ENCODE peak calls at places on chromosomes 11 and 22, in eight cellular contexts. O, S, P, W, X, U, R and I are unnamed samples.

GRCh38 chr22:22711532-22711913 is 67.1 kb downstream of the GGTLC2 start:
- DNase-seq in W (no peak), U (peak), P (no peak), X (no peak), R (no peak), S (no peak), O (no peak), I (no peak)

GRCh38 chr11:124837491-124837856 is 27.8 kb upstream of the ROBO3 start:
- DNase-seq in U (peak), O (peak), R (peak), S (peak), P (no peak), X (no peak), W (peak), I (peak)

GRCh38 chr11:69523453-69523852 is 42.0 kb downstream of the LINC01488 start:
- DNase-seq in W (no peak), S (no peak), P (no peak), X (no peak), R (no peak), U (no peak), O (no peak), I (no peak)

GRCh38 chr11:16086229-16086628 is 270.1 kb downstream of the SOX6 start:
- DNase-seq in W (no peak), O (no peak), X (peak), R (no peak), S (no peak), U (no peak), P (no peak), I (no peak)

GRCh38 chr11:13317293-13318080 is 39.9 kb downstream of the BMAL1 start:
- DNase-seq in O (peak), W (peak), S (peak), P (no peak), X (no peak), R (no peak), U (no peak), I (no peak)

GRCh38 chr11:19953909-19954308 is 206.4 kb downstream of the DBX1 start:
- DNase-seq in S (peak), O (peak), U (no peak), P (no peak), X (no peak), W (peak), R (peak), I (peak)

GRCh38 chr11:85431319-85431718 is 195.8 kb downstream of the DLG2 start:
- DNase-seq in S (no peak), P (no peak), O (no peak), W (no peak), U (no peak), R (no peak), X (no peak), I (no peak)

GRCh38 chr11:44886765-44887164 is 63.9 kb downstream of the TP53I11 start:
- DNase-seq in X (no peak), O (peak), U (no peak), W (peak), R (peak), S (peak), P (no peak), I (peak)

GRCh38 chr11:69859275-69859934 is 40.2 kb upstream of the FGF3 start:
- DNase-seq in P (peak), X (no peak), O (no peak), U (no peak), R (no peak), S (no peak), W (no peak), I (no peak)

GRCh38 chr11:87281496-87281895 is 243.8 kb downstream of the TMEM135 start:
- DNase-seq in U (no peak), S (peak), P (no peak), O (peak), W (peak), R (peak), X (no peak), I (peak)

GRCh38 chr11:95443386-95443785 is 212.4 kb upstream of the SESN3 start:
- DNase-seq in X (no peak), W (no peak), U (no peak), S (no peak), R (no peak), O (no peak), P (no peak), I (no peak)

GRCh38 chr22:42138122-42138770 is 7.6 kb upstream of the CYP2D6 start:
- DNase-seq in P (no peak), R (no peak), U (no peak), S (no peak), X (no peak), W (no peak), O (no peak), I (no peak)

GRCh38 chr22:39474351-39474991 is 17.7 kb downstream of the MGAT3 start:
- DNase-seq in U (no peak), X (no peak), O (no peak), P (no peak), R (no peak), S (no peak), W (peak), I (no peak)

GRCh38 chr11:18526130-18526520 is 617 bp downstream of the TSG101 start:
- DNase-seq in R (no peak), W (no peak), O (no peak), P (no peak), X (no peak), U (no peak), S (no peak), I (no peak)

GRCh38 chr11:69854719-69855118 is 35.5 kb upstream of the FGF3 start:
- DNase-seq in S (no peak), W (peak), U (no peak), P (no peak), O (peak), R (peak), X (no peak), I (peak)

GRCh38 chr22:29635734-29636357 is 32.4 kb downstream of the NF2 start:
- DNase-seq in P (no peak), W (peak), U (no peak), R (peak), S (peak), X (no peak), O (peak), I (peak)

GRCh38 chr11:134630896-134631295 is 218.9 kb upstream of the B3GAT1 start:
- DNase-seq in U (peak), O (no peak), R (no peak), X (no peak), W (no peak), P (no peak), S (no peak), I (no peak)

GRCh38 chr22:50189849-50190181 is 4.1 kb downstream of the TRABD start:
- DNase-seq in X (no peak), U (no peak), P (no peak), S (peak), R (peak), W (peak), O (peak), I (no peak)

GRCh38 chr11:77820565-77821348 is at the start of the genes AAMDC and RSF1:
- DNase-seq in P (peak), O (peak), R (peak), U (peak), X (peak), S (peak), W (peak), I (peak)

GRCh38 chr11:75790986-75791385 is 22.4 kb downstream of the DGAT2 start:
- DNase-seq in S (no peak), W (no peak), U (no peak), O (no peak), R (no peak), P (no peak), X (no peak), I (no peak)

GRCh38 chr22:29510542-29510941 is 30.5 kb downstream of the NEFH start:
- DNase-seq in W (no peak), S (no peak), P (no peak), U (no peak), X (no peak), O (no peak), R (no peak), I (no peak)

GRCh38 chr11:70303070-70303469 is 32.6 kb downstream of the PPFIA1 start:
- DNase-seq in R (peak), S (peak), P (no peak), O (peak), U (no peak), W (peak), X (no peak), I (peak)

GRCh38 chr11:101470414-101470813 is 113.4 kb downstream of the TRPC6 start:
- DNase-seq in P (no peak), X (no peak), U (no peak), O (peak), W (peak), R (peak), S (peak), I (no peak)

GRCh38 chr11:74612877-74613276 is 20.5 kb downstream of the POLD3 start:
- DNase-seq in O (no peak), U (no peak), W (peak), X (no peak), R (peak), P (no peak), S (peak), I (no peak)

GRCh38 chr11:15800121-15800800 is 556.1 kb downstream of the SOX6 start:
- DNase-seq in S (peak), W (peak), P (peak), X (peak), U (peak), R (peak), O (peak), I (peak)

DNA sequence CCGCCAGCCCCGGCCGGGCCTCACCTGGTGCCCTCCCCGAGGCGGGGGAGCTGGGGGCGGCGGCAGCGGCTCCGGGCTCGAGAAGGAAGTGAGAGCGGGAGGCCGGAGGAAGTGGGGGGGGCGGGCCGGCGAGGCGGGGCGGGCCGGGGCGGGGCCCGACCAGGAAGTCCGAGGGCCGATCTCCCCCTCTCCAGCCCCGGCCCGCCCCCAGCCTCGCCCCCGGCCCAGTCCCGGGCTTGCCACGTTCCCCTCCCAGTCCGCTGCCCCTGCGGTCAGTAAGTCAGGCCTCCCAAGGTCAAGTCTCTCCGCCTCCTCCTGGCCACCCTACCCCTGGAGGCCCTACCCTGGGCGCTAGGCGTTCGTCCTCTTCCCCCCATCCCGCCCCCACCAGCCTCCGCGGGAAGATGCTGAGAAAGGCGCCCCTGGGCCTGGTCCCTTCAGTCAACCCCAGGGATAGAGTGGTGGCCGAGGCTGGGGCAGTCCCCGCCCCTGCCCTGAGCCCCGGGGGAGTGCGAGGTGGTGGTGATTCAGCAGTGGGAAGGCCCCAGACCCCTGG is at the start of gene RHOG:
- DNase-seq in X (peak), R (peak), S (peak), P (peak), U (peak), W (peak), O (peak), I (peak)
- H3K4me3 ChIP-seq in X (peak), R (peak), S (peak), P (peak), U (peak), W (peak), O (peak), I (peak)

GRCh38 chr22:19756288-19757128 is 4.1 kb upstream of the TBX1 start:
- DNase-seq in P (no peak), X (no peak), O (no peak), W (no peak), U (no peak), R (no peak), S (peak), I (no peak)
- TF ChIP-seq CTCF in P (peak), X (peak), O (peak), W (peak), U (no peak), R (peak), S (peak), I (peak)

DNA sequence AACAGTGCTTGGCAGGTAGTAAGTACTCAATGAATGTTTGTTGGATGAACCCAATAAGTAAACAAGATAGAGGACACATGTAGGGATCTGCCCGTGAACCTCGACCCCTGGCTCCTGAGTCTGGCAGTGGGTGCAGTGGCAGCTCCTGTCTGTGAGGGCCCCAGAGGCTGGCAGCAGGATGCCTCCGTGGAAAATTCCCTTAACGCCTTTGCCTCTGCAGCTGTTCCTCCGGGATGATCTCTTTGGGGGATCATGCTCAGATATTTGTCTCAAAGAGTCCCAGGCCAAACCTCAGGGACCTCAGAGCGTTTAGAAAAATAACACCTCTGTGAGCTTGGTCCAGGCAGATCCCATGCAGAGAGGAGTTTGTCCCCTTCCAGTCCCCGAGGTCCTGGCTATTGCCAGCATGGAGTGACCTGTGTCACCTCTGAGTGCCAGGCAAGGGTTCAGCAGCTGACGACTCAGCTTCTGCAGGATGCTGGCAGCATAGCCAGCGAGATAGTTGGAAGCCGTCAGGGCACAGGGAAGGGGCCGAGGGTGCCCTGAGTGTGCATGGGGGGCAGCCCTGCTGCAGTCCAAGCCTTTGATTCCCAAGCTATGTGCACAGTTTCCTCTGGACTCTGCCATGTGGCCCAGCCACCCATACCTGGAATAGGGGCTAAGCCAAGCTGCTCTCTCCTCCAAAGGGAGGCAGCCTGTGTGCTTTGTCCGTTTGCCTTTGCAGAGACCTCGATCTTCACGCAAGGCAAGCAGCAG is 613 bp upstream of the MCHR1 start:
- DNase-seq in X (no peak), U (no peak), S (no peak), P (no peak), O (no peak), W (no peak), R (no peak), I (no peak)
- H3K4me3 ChIP-seq in X (no peak), U (peak), S (no peak), P (no peak), O (no peak), W (peak), R (peak), I (no peak)

GRCh38 chr22:17945156-17945850 is 79.1 kb downstream of the MICAL3 start:
- DNase-seq in W (no peak), O (no peak), S (no peak), X (no peak), U (no peak), P (no peak), R (no peak), I (no peak)

GRCh38 chr22:17948101-17948500 is 76.3 kb downstream of the MICAL3 start:
- DNase-seq in O (no peak), R (no peak), S (no peak), U (no peak), W (no peak), P (no peak), X (no peak), I (no peak)

GRCh38 chr22:17944205-17944725 is 80.1 kb downstream of the MICAL3 start:
- DNase-seq in X (no peak), U (no peak), R (no peak), S (no peak), W (no peak), P (no peak), O (no peak), I (no peak)

GRCh38 chr22:17946691-17947367 is 77.5 kb downstream of the MICAL3 start:
- DNase-seq in U (no peak), W (no peak), P (no peak), O (no peak), X (no peak), S (no peak), R (no peak), I (no peak)

DNA sequence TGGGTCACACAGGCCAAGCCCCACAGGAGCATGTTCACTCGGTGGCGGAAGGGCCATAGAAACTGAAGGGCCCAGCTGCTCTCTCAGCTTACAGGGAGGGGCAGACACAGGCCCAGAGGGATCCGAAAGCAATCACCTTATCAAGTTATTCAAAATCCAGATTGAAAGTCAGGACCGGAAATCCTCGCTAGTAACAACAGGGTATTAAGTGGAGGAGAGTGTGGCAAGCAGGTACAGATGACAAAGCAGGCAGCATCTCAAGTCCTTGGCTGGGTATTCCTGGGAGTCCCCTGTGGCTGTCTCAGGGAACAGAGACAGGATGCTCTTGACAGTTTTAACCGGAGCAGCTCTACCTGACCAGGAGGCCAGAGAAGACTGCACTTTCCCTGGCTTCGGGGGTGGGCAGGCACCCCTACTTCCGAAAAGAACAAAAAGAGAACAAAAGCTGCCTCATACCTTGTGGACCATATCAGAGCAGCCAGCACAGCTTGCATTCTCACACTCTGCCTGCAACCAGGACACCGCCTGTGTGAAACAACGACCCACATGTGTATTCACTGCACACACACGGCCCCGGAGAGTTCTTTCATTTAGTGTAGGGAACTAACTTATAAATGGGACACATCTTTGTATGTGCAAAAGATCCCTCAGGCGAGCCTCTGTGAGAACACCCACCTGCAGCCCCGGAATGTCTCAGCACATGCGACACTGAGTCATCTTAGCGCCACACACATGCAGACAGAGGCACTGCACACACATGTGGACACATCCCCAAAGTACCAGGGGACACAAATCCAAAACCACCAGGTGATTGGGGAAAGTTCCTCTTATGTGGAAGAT is 78.3 kb downstream of the MICAL3 start:
- DNase-seq in R (no peak), W (no peak), S (no peak), U (no peak), P (no peak), X (no peak), O (no peak), I (no peak)
- TF ChIP-seq CTCF in R (no peak), W (no peak), S (no peak), U (no peak), P (no peak), X (peak), O (no peak), I (no peak)

GRCh38 chr11:64741393-64742086 is 2.4 kb downstream of the RASGRP2 start:
- DNase-seq in O (no peak), X (no peak), P (no peak), R (no peak), U (no peak), W (no peak), S (no peak), I (no peak)

GRCh38 chr11:64744544-64745218 is 739 bp upstream of the RASGRP2 start:
- DNase-seq in O (no peak), W (no peak), U (no peak), P (no peak), R (no peak), X (no peak), S (no peak), I (no peak)

GRCh38 chr11:64743591-64744543 is at the start of gene RASGRP2:
- DNase-seq in U (peak), R (no peak), P (peak), X (no peak), S (peak), W (no peak), O (peak), I (peak)

GRCh38 chr11:64742940-64743590 is 877 bp downstream of the RASGRP2 start:
- DNase-seq in R (no peak), W (peak), P (peak), S (peak), U (peak), X (no peak), O (no peak), I (peak)

DNA sequence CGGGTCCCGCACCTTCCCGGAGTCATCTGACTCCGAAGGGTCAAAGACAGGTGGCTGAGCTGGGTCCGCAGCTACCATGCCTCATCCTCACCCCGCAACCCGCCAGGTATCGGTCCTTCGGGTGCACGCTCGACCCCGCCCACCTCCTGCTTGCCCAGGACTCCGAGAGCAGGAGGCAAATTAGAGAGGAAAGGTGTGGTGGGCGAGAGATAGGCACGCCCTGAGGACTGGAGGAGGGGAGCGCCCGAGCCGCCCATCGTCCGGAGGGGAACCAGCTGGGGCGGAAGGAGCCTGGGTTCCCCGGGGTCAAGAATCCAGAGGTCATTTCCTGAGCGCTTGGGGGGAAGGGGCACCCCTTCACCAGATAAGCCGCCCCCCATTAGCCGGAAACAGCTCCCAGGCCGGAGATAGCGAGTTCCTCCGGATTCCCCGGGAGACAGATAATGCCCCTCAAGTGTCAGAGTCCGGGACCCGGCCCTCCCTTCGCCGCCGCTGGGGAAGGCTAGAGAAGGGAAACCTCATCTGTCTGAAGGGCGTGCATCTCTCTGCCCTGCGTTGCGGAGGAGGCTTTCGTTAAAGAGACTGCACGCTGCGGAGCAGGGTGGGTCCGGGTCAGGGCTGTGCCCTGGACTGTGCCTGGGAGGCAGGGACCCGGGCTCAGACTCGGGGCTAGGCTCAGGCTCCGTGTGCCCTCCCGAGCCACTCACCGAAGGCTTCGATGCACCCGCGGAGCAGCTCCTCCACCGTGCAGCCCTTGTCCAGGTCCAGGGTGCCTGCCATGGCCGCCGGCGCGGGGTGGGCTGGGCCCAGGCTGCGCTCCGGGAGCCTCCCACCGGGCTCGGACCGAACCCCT is 1.6 kb downstream of the RASGRP2 start:
- DNase-seq in O (no peak), W (no peak), R (no peak), U (no peak), P (no peak), S (peak), X (no peak), I (no peak)
- H3K4me3 ChIP-seq in O (peak), W (peak), R (peak), U (peak), P (peak), S (peak), X (peak), I (peak)

DNA sequence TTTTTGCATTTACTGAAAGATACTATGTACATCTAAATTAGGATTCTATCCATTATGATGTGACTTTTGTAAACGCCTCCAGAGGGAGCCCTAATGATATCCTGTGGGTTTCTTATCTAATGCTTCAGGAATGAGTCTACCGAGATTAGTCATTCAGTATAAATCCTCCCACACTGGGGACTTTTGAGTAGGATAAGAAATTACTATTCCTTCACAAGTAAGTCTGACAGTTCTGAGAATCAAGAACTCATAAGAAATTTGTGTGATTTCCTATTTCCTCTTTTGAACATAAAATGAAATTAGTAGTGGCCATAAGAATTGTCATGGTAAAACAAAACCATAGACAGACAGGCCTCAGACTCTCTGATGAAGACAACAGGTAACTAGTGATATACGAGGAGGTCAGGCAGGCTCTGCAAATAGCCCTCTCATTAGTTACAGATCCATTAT is 10.0 kb upstream of the OR5M1 start:
- DNase-seq in W (peak), S (peak), X (no peak), R (peak), O (peak), U (no peak), P (no peak), I (peak)
- TF ChIP-seq CTCF in W (peak), S (peak), X (peak), R (no peak), O (peak), U (no peak), P (peak), I (no peak)